ENCODE peak calls at places on chromosome 14, in five cellular contexts. One of them, this sample, is unnamed.

GRCh38 chr14:63478437-63478852 is 64.7 kb downstream of the PPP2R5E start:
- DNase-seq in NCI-H1092: no peak
- DNase-seq in stimulated activated CD4-positive, alpha-beta T cell treated with anti-CD3 and anti-CD28 coated beads, Interleukin-1b, Interleukin-23, amount 100 ng/mL, for 24 hours: no peak
- DNase-seq in RCC 7860: no peak
- DNase-seq in MCF 10A: no peak
- DNase-seq in this sample: no peak

GRCh38 chr14:100710391-100711116 is 16.1 kb upstream of the DLK1 start:
- DNase-seq in NCI-H1092: no peak
- DNase-seq in stimulated activated CD4-positive, alpha-beta T cell treated with anti-CD3 and anti-CD28 coated beads, Interleukin-1b, Interleukin-23, amount 100 ng/mL, for 24 hours: no peak
- DNase-seq in RCC 7860: no peak
- DNase-seq in MCF 10A: no peak
- DNase-seq in this sample: no peak

GRCh38 chr14:89407856-89408255 is 9.2 kb downstream of the FOXN3 start:
- DNase-seq in NCI-H1092: no peak
- DNase-seq in stimulated activated CD4-positive, alpha-beta T cell treated with anti-CD3 and anti-CD28 coated beads, Interleukin-1b, Interleukin-23, amount 100 ng/mL, for 24 hours: no peak
- DNase-seq in RCC 7860: no peak
- DNase-seq in MCF 10A: peak; percentile 11
- DNase-seq in this sample: no peak

GRCh38 chr14:104982548-104983230 is 2.9 kb upstream of the CLBA1 start:
- DNase-seq in NCI-H1092: no peak
- DNase-seq in stimulated activated CD4-positive, alpha-beta T cell treated with anti-CD3 and anti-CD28 coated beads, Interleukin-1b, Interleukin-23, amount 100 ng/mL, for 24 hours: no peak
- DNase-seq in RCC 7860: no peak
- DNase-seq in MCF 10A: peak; percentile 42
- DNase-seq in this sample: no peak

GRCh38 chr14:26394114-26394855 is 203.5 kb downstream of the NOVA1 start:
- DNase-seq in NCI-H1092: peak; percentile 69
- DNase-seq in stimulated activated CD4-positive, alpha-beta T cell treated with anti-CD3 and anti-CD28 coated beads, Interleukin-1b, Interleukin-23, amount 100 ng/mL, for 24 hours: no peak
- DNase-seq in RCC 7860: no peak
- DNase-seq in MCF 10A: peak; percentile 1
- DNase-seq in this sample: peak; percentile 16

GRCh38 chr14:20848955-20849570 is 42.1 kb upstream of the RNASE3 start:
- DNase-seq in NCI-H1092: no peak
- DNase-seq in stimulated activated CD4-positive, alpha-beta T cell treated with anti-CD3 and anti-CD28 coated beads, Interleukin-1b, Interleukin-23, amount 100 ng/mL, for 24 hours: no peak
- DNase-seq in RCC 7860: no peak
- DNase-seq in MCF 10A: no peak
- DNase-seq in this sample: no peak

GRCh38 chr14:99522934-99523660 is 41.9 kb downstream of the CCNK start:
- DNase-seq in NCI-H1092: no peak
- DNase-seq in stimulated activated CD4-positive, alpha-beta T cell treated with anti-CD3 and anti-CD28 coated beads, Interleukin-1b, Interleukin-23, amount 100 ng/mL, for 24 hours: no peak
- DNase-seq in RCC 7860: no peak
- DNase-seq in MCF 10A: no peak
- DNase-seq in this sample: no peak

GRCh38 chr14:67815573-67816235 is 686 bp downstream of the ZFYVE26 start:
- DNase-seq in NCI-H1092: no peak
- DNase-seq in stimulated activated CD4-positive, alpha-beta T cell treated with anti-CD3 and anti-CD28 coated beads, Interleukin-1b, Interleukin-23, amount 100 ng/mL, for 24 hours: no peak
- DNase-seq in RCC 7860: no peak
- DNase-seq in MCF 10A: peak; percentile 4
- DNase-seq in this sample: peak; percentile 68

GRCh38 chr14:30211326-30211725 is 283.7 kb upstream of the PRKD1 start:
- DNase-seq in NCI-H1092: no peak
- DNase-seq in stimulated activated CD4-positive, alpha-beta T cell treated with anti-CD3 and anti-CD28 coated beads, Interleukin-1b, Interleukin-23, amount 100 ng/mL, for 24 hours: no peak
- DNase-seq in RCC 7860: no peak
- DNase-seq in MCF 10A: peak; percentile 14
- DNase-seq in this sample: no peak

GRCh38 chr14:75513911-75514672 is 8.2 kb upstream of the BATF start:
- DNase-seq in NCI-H1092: no peak
- DNase-seq in stimulated activated CD4-positive, alpha-beta T cell treated with anti-CD3 and anti-CD28 coated beads, Interleukin-1b, Interleukin-23, amount 100 ng/mL, for 24 hours: no peak
- DNase-seq in RCC 7860: no peak
- DNase-seq in MCF 10A: no peak
- DNase-seq in this sample: no peak

GRCh38 chr14:55707365-55707804 is 127.4 kb downstream of the KTN1 start:
- DNase-seq in NCI-H1092: no peak
- DNase-seq in stimulated activated CD4-positive, alpha-beta T cell treated with anti-CD3 and anti-CD28 coated beads, Interleukin-1b, Interleukin-23, amount 100 ng/mL, for 24 hours: no peak
- DNase-seq in RCC 7860: no peak
- DNase-seq in MCF 10A: peak; percentile 50
- DNase-seq in this sample: peak; percentile 64

GRCh38 chr14:74733241-74733640 is 20.3 kb downstream of the FCF1 start:
- DNase-seq in NCI-H1092: no peak
- DNase-seq in stimulated activated CD4-positive, alpha-beta T cell treated with anti-CD3 and anti-CD28 coated beads, Interleukin-1b, Interleukin-23, amount 100 ng/mL, for 24 hours: no peak
- DNase-seq in RCC 7860: no peak
- DNase-seq in MCF 10A: no peak
- DNase-seq in this sample: no peak

GRCh38 chr14:72943876-72944430 is 17.7 kb downstream of the DCAF4 start:
- DNase-seq in NCI-H1092: no peak
- DNase-seq in stimulated activated CD4-positive, alpha-beta T cell treated with anti-CD3 and anti-CD28 coated beads, Interleukin-1b, Interleukin-23, amount 100 ng/mL, for 24 hours: no peak
- DNase-seq in RCC 7860: no peak
- DNase-seq in MCF 10A: no peak
- DNase-seq in this sample: no peak

GRCh38 chr14:95699397-95699796 is 13.2 kb downstream of the TCL1B start:
- DNase-seq in NCI-H1092: no peak
- DNase-seq in stimulated activated CD4-positive, alpha-beta T cell treated with anti-CD3 and anti-CD28 coated beads, Interleukin-1b, Interleukin-23, amount 100 ng/mL, for 24 hours: no peak
- DNase-seq in RCC 7860: no peak
- DNase-seq in MCF 10A: no peak
- DNase-seq in this sample: no peak

GRCh38 chr14:89507521-89507920 is 90.5 kb upstream of the FOXN3 start:
- DNase-seq in NCI-H1092: no peak
- DNase-seq in stimulated activated CD4-positive, alpha-beta T cell treated with anti-CD3 and anti-CD28 coated beads, Interleukin-1b, Interleukin-23, amount 100 ng/mL, for 24 hours: no peak
- DNase-seq in RCC 7860: peak; percentile 79
- DNase-seq in MCF 10A: peak; percentile 79
- DNase-seq in this sample: peak; percentile 18

This sample was measured in RKO.